ENCODE peak calls at places on chromosomes 5 and 9, in seven cellular contexts. One of them, this sample, is unnamed.

GRCh38 chr9:125747765-125748510 is 765 bp downstream of the PBX3 start:
- DNase-seq in astrocyte of the cerebellum: no peak
- DNase-seq in brain microvascular endothelial cell: no peak
- DNase-seq in fibroblast of lung: no peak
- DNase-seq in astrocyte: no peak
- DNase-seq in mucosa of descending colon: peak; percentile 47
- DNase-seq in uterus: peak; percentile 18
- DNase-seq in this sample: no peak

GRCh38 chr9:99169982-99170761 is 51.6 kb downstream of the ALG2 start:
- DNase-seq in astrocyte of the cerebellum: no peak
- DNase-seq in brain microvascular endothelial cell: no peak
- DNase-seq in fibroblast of lung: peak; percentile 10
- DNase-seq in astrocyte: no peak
- DNase-seq in mucosa of descending colon: no peak
- DNase-seq in uterus: no peak
- DNase-seq in this sample: no peak

GRCh38 chr5:75475364-75475763 is 36.1 kb downstream of the CERT1 start:
- DNase-seq in astrocyte of the cerebellum: no peak
- DNase-seq in brain microvascular endothelial cell: no peak
- DNase-seq in fibroblast of lung: no peak
- DNase-seq in astrocyte: no peak
- DNase-seq in mucosa of descending colon: no peak
- DNase-seq in uterus: no peak
- DNase-seq in this sample: no peak

GRCh38 chr5:59799668-59800374 is 93.7 kb downstream of the PDE4D start:
- DNase-seq in astrocyte of the cerebellum: peak; percentile 50
- DNase-seq in brain microvascular endothelial cell: peak; percentile 59
- DNase-seq in fibroblast of lung: no peak
- DNase-seq in astrocyte: peak; percentile 18
- DNase-seq in mucosa of descending colon: peak; percentile 57
- DNase-seq in uterus: no peak
- DNase-seq in this sample: peak; percentile 46

GRCh38 chr9:75855509-75855908 is 35.0 kb upstream of the PCSK5 start:
- DNase-seq in astrocyte of the cerebellum: peak; percentile 18
- DNase-seq in brain microvascular endothelial cell: peak; percentile 14
- DNase-seq in fibroblast of lung: no peak
- DNase-seq in astrocyte: no peak
- DNase-seq in mucosa of descending colon: peak; percentile 78
- DNase-seq in uterus: no peak
- DNase-seq in this sample: no peak

GRCh38 chr9:19875291-19875910 is 86.6 kb upstream of the SLC24A2 start:
- DNase-seq in astrocyte of the cerebellum: no peak
- DNase-seq in brain microvascular endothelial cell: peak; percentile 69
- DNase-seq in fibroblast of lung: peak; percentile 2
- DNase-seq in astrocyte: no peak
- DNase-seq in mucosa of descending colon: no peak
- DNase-seq in uterus: no peak
- DNase-seq in this sample: no peak

GRCh38 chr5:179763215-179763945 is 30.4 kb upstream of the LTC4S start:
- DNase-seq in astrocyte of the cerebellum: peak; percentile 78
- DNase-seq in brain microvascular endothelial cell: peak; percentile 81
- DNase-seq in fibroblast of lung: peak; percentile 92
- DNase-seq in astrocyte: peak; percentile 87
- DNase-seq in mucosa of descending colon: peak; percentile 80
- DNase-seq in uterus: peak; percentile 81
- DNase-seq in this sample: peak; percentile 60

GRCh38 chr5:11903614-11904269 is 504 bp downstream of the CTNND2 start:
- DNase-seq in astrocyte of the cerebellum: peak; percentile 16
- DNase-seq in brain microvascular endothelial cell: no peak
- DNase-seq in fibroblast of lung: peak; percentile 45
- DNase-seq in astrocyte: peak; percentile 27
- DNase-seq in mucosa of descending colon: no peak
- DNase-seq in uterus: no peak
- DNase-seq in this sample: no peak

GRCh38 chr5:152556779-152557178 is 151.7 kb upstream of the NMUR2 start:
- DNase-seq in astrocyte of the cerebellum: no peak
- DNase-seq in brain microvascular endothelial cell: no peak
- DNase-seq in fibroblast of lung: no peak
- DNase-seq in astrocyte: no peak
- DNase-seq in mucosa of descending colon: no peak
- DNase-seq in uterus: no peak
- DNase-seq in this sample: no peak

DNA sequence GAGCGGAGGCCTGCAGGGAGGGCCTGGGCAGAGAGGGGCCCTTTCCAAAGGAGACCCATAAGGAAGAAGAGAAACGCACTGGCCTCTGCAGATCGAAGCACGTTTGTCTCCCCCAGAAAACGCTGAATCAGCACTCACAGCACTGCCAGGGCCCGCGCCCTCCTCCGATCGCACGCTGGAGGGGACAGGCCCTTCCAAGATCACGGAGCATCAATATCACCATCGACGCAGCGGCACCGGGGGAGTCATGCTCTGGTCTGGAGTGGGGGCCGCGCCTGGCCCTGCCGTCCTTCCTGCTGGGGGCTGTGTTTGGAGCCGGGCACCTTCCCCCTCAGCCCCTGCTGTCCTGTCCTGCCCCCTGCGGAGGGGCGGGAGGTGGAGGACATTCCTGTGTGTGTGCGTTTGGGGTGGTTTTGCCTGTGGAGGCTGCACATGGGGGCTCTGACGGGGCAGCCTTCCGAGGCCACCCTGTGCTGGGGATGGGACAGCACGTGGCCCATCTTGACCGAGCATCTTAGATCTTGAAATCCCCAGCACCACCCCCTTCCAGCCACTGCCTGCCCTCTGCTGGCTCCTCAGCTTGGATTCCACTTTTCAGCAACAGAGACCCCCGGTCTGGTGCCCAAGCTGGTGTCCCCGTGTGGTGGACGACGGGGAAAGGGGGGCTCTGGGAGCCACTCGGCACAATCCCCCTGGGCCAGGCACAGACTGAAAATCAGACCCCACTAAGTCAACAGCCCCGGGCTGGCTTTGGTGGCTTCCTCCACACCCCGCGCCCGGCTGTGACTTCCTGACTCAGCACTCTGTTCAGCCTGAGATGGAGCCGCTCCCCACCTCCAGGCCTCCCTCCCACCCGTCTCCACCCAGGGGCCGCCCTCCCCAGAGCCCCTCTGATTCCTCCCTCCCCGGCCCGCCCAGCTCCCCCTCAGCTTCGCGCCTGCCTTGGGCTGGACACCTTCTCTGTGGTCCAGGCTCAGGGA is 8.3 kb downstream of the TMEM250 start:
- DNase-seq in astrocyte of the cerebellum: no peak
- DNase-seq in brain microvascular endothelial cell: no peak
- DNase-seq in fibroblast of lung: peak; percentile 21
- DNase-seq in astrocyte: no peak
- DNase-seq in mucosa of descending colon: no peak
- DNase-seq in uterus: no peak
- DNase-seq in this sample: no peak
- H3K4me3 ChIP-seq in astrocyte of the cerebellum: no peak overlapping the region
- H3K4me3 ChIP-seq in brain microvascular endothelial cell: peak overlapping the region; percentile 35
- H3K4me3 ChIP-seq in fibroblast of lung: peak overlapping the region; percentile 44
- H3K4me3 ChIP-seq in astrocyte: peak overlapping the region; percentile 18
- H3K4me3 ChIP-seq in mucosa of descending colon: no peak overlapping the region
- H3K4me3 ChIP-seq in uterus: peak overlapping the region; percentile 26
- H3K4me3 ChIP-seq in this sample: peak overlapping the region; percentile 58

GRCh38 chr5:17105744-17106450 is 111.5 kb upstream of the BASP1 start:
- DNase-seq in astrocyte of the cerebellum: no peak
- DNase-seq in brain microvascular endothelial cell: peak; percentile 60
- DNase-seq in fibroblast of lung: peak; percentile 67
- DNase-seq in astrocyte: peak; percentile 49
- DNase-seq in mucosa of descending colon: no peak
- DNase-seq in uterus: no peak
- DNase-seq in this sample: no peak

GRCh38 chr5:17099946-17100345 is 117.5 kb upstream of the BASP1 start:
- DNase-seq in astrocyte of the cerebellum: no peak
- DNase-seq in brain microvascular endothelial cell: no peak
- DNase-seq in fibroblast of lung: no peak
- DNase-seq in astrocyte: no peak
- DNase-seq in mucosa of descending colon: no peak
- DNase-seq in uterus: no peak
- DNase-seq in this sample: no peak

GRCh38 chr5:17103471-17103870 is 114.0 kb upstream of the BASP1 start:
- DNase-seq in astrocyte of the cerebellum: no peak
- DNase-seq in brain microvascular endothelial cell: no peak
- DNase-seq in fibroblast of lung: no peak
- DNase-seq in astrocyte: no peak
- DNase-seq in mucosa of descending colon: no peak
- DNase-seq in uterus: no peak
- DNase-seq in this sample: no peak
- H3K4me3 ChIP-seq in astrocyte of the cerebellum: no peak overlapping the region
- H3K4me3 ChIP-seq in brain microvascular endothelial cell: no peak overlapping the region
- H3K4me3 ChIP-seq in fibroblast of lung: no peak overlapping the region
- H3K4me3 ChIP-seq in astrocyte: no peak overlapping the region
- H3K4me3 ChIP-seq in mucosa of descending colon: no peak overlapping the region
- H3K4me3 ChIP-seq in uterus: no peak overlapping the region
- H3K4me3 ChIP-seq in this sample: no peak overlapping the region

GRCh38 chr9:3180696-3181048 is 336.8 kb upstream of the PUM3 start:
- DNase-seq in astrocyte of the cerebellum: no peak
- DNase-seq in brain microvascular endothelial cell: no peak
- DNase-seq in fibroblast of lung: no peak
- DNase-seq in astrocyte: no peak
- DNase-seq in mucosa of descending colon: peak; percentile 2
- DNase-seq in uterus: no peak
- DNase-seq in this sample: no peak
- H3K4me3 ChIP-seq in astrocyte of the cerebellum: peak overlapping the region; percentile 42
- H3K4me3 ChIP-seq in brain microvascular endothelial cell: peak overlapping the region; percentile 42
- H3K4me3 ChIP-seq in fibroblast of lung: peak overlapping the region; percentile 4
- H3K4me3 ChIP-seq in astrocyte: peak overlapping the region; percentile 60
- H3K4me3 ChIP-seq in mucosa of descending colon: no peak overlapping the region
- H3K4me3 ChIP-seq in uterus: no peak overlapping the region
- H3K4me3 ChIP-seq in this sample: no peak overlapping the region

GRCh38 chr9:121651014-121651294 is 480 bp upstream of the DAB2IP start:
- DNase-seq in astrocyte of the cerebellum: no peak
- DNase-seq in brain microvascular endothelial cell: no peak
- DNase-seq in fibroblast of lung: no peak
- DNase-seq in astrocyte: no peak
- DNase-seq in mucosa of descending colon: no peak
- DNase-seq in uterus: no peak
- DNase-seq in this sample: no peak

GRCh38 chr9:121651295-121652036 is at the start of gene DAB2IP:
- DNase-seq in astrocyte of the cerebellum: no peak
- DNase-seq in brain microvascular endothelial cell: no peak
- DNase-seq in fibroblast of lung: peak; percentile 54
- DNase-seq in astrocyte: no peak
- DNase-seq in mucosa of descending colon: peak; percentile 66
- DNase-seq in uterus: peak; percentile 69
- DNase-seq in this sample: no peak

GRCh38 chr9:121650220-121651013 is 1.0 kb upstream of the DAB2IP start:
- DNase-seq in astrocyte of the cerebellum: no peak
- DNase-seq in brain microvascular endothelial cell: no peak
- DNase-seq in fibroblast of lung: peak; percentile 55
- DNase-seq in astrocyte: peak; percentile 38
- DNase-seq in mucosa of descending colon: peak; percentile 84
- DNase-seq in uterus: peak; percentile 78
- DNase-seq in this sample: no peak

GRCh38 chr9:121652838-121653231 is 1.4 kb downstream of the DAB2IP start:
- DNase-seq in astrocyte of the cerebellum: no peak
- DNase-seq in brain microvascular endothelial cell: no peak
- DNase-seq in fibroblast of lung: no peak
- DNase-seq in astrocyte: no peak
- DNase-seq in mucosa of descending colon: no peak
- DNase-seq in uterus: no peak
- DNase-seq in this sample: no peak

DNA sequence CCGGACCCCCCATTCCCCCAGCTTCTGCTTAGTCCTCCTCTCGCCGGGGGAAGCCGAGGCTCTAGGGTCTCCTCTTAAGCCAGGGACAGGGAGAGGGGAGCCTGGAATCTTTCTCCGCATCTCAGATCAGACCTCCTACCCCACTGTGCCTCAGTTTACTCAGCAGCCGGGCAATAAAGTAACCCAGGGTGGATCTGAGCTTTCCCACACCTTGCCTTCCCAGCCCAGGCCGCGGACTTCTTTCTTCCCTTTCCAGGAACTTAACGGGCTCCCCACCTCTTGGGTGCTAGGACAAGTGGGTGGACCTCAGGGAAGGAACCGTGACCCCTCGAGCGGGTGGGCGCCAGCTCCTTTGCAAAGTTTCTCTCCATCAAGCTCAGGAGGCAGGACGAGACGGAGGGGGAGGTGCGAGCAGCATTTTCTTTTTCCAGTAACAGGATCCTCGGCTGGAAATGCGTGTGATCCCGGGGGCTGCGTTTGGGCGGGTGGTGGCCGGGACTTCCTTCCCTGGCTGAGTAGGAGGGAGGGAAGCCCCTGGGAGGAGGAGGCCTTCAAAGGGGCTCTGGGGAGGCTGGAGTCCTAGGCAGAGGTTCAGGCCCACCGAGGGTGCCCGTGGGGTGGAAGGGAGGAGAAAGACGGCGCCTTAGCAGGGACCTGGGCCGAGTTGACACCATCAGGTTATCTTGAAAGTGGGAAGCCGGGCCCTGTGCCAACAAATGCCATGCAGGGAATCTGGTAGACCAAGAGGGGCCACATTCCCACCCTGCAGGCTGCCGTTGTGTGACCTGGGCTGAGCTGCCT is 803 bp downstream of the DAB2IP start:
- DNase-seq in astrocyte of the cerebellum: no peak
- DNase-seq in brain microvascular endothelial cell: no peak
- DNase-seq in fibroblast of lung: peak; percentile 23
- DNase-seq in astrocyte: no peak
- DNase-seq in mucosa of descending colon: peak; percentile 74
- DNase-seq in uterus: peak; percentile 61
- DNase-seq in this sample: no peak
- H3K4me3 ChIP-seq in astrocyte of the cerebellum: peak overlapping the region; percentile 50
- H3K4me3 ChIP-seq in brain microvascular endothelial cell: peak overlapping the region; percentile 52
- H3K4me3 ChIP-seq in fibroblast of lung: peak overlapping the region; percentile 57
- H3K4me3 ChIP-seq in astrocyte: peak overlapping the region; percentile 54
- H3K4me3 ChIP-seq in mucosa of descending colon: peak overlapping the region; percentile 51
- H3K4me3 ChIP-seq in uterus: peak overlapping the region; percentile 74
- H3K4me3 ChIP-seq in this sample: peak overlapping the region; percentile 46

DNA sequence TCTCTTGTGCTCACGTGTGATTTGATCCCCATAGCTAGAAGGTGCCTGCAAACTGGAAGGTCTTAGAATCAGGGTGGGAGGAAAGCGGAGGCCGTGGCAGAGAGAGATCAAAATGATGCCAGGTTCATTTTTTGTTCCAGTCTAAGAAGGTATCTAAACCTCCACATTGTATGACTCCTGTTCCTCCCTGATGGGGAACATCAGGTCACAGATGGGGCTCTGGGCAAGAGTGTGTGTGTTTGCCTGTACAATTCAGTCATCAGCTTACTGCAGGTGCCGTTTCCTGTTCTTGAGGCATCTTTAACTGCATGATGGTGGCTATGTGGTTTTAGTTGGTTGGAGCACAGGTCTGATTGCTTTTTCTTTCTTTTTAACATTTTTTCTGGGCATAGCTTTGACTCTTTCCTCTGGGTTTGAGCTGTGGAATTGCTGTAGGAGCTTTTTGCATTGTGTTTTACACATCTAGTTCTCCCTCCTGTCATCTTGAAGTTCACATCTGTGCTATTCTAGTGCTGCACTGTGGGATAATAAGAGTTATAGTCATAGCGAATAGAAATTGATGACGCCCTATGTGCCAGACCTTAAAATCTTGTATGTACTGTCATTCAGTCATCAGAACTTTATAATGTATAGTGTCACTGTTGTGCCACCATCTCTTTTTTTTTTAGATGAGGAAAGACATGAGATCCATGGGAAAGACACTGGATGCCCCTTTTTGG is 30.8 kb downstream of the ARHGAP26 start:
- DNase-seq in astrocyte of the cerebellum: no peak
- DNase-seq in brain microvascular endothelial cell: no peak
- DNase-seq in fibroblast of lung: no peak
- DNase-seq in astrocyte: no peak
- DNase-seq in mucosa of descending colon: no peak
- DNase-seq in uterus: no peak
- DNase-seq in this sample: peak; percentile 95
- H3K4me3 ChIP-seq in astrocyte of the cerebellum: no peak overlapping the region
- H3K4me3 ChIP-seq in brain microvascular endothelial cell: no peak overlapping the region
- H3K4me3 ChIP-seq in fibroblast of lung: no peak overlapping the region
- H3K4me3 ChIP-seq in astrocyte: no peak overlapping the region
- H3K4me3 ChIP-seq in mucosa of descending colon: no peak overlapping the region
- H3K4me3 ChIP-seq in uterus: no peak overlapping the region
- H3K4me3 ChIP-seq in this sample: peak overlapping the region; percentile 49

GRCh38 chr5:111963555-111963954 is 206.6 kb upstream of the NREP start:
- DNase-seq in astrocyte of the cerebellum: no peak
- DNase-seq in brain microvascular endothelial cell: no peak
- DNase-seq in fibroblast of lung: no peak
- DNase-seq in astrocyte: no peak
- DNase-seq in mucosa of descending colon: no peak
- DNase-seq in uterus: no peak
- DNase-seq in this sample: no peak
- H3K4me3 ChIP-seq in astrocyte of the cerebellum: no peak overlapping the region
- H3K4me3 ChIP-seq in brain microvascular endothelial cell: no peak overlapping the region
- H3K4me3 ChIP-seq in fibroblast of lung: no peak overlapping the region
- H3K4me3 ChIP-seq in astrocyte: no peak overlapping the region
- H3K4me3 ChIP-seq in mucosa of descending colon: no peak overlapping the region
- H3K4me3 ChIP-seq in uterus: no peak overlapping the region
- H3K4me3 ChIP-seq in this sample: no peak overlapping the region